ENCODE peak calls at places on chromosome 4, in five cellular contexts. One of them, this sample, is unnamed.

GRCh38 chr4:165248102-165248501 is 40.7 kb downstream of the KLHL2 start:
- DNase-seq in IMR-90: no peak
- DNase-seq in progenitor cell of endocrine pancreas: no peak
- DNase-seq in epithelial cell of esophagus: no peak
- DNase-seq in RWPE1: no peak
- DNase-seq in this sample: no peak

GRCh38 chr4:140947507-140947906 is 185.8 kb downstream of the RNF150 start:
- DNase-seq in IMR-90: no peak
- DNase-seq in progenitor cell of endocrine pancreas: no peak
- DNase-seq in epithelial cell of esophagus: peak
- DNase-seq in RWPE1: no peak
- DNase-seq in this sample: peak

GRCh38 chr4:186685744-186686143 is 37.9 kb downstream of the FAT1 start:
- DNase-seq in IMR-90: peak
- DNase-seq in progenitor cell of endocrine pancreas: no peak
- DNase-seq in epithelial cell of esophagus: peak
- DNase-seq in RWPE1: peak
- DNase-seq in this sample: peak

GRCh38 chr4:94500696-94501095 is 49.0 kb downstream of the PDLIM5 start:
- DNase-seq in IMR-90: no peak
- DNase-seq in progenitor cell of endocrine pancreas: no peak
- DNase-seq in epithelial cell of esophagus: no peak
- DNase-seq in RWPE1: no peak
- DNase-seq in this sample: no peak

GRCh38 chr4:173509031-173510001 is 20.7 kb downstream of the HAND2 start:
- DNase-seq in IMR-90: no peak
- DNase-seq in progenitor cell of endocrine pancreas: no peak
- DNase-seq in epithelial cell of esophagus: peak
- DNase-seq in RWPE1: no peak
- DNase-seq in this sample: no peak

GRCh38 chr4:3387943-3388348 is 53.8 kb upstream of the HGFAC start:
- DNase-seq in IMR-90: peak
- DNase-seq in progenitor cell of endocrine pancreas: no peak
- DNase-seq in epithelial cell of esophagus: peak
- DNase-seq in RWPE1: peak
- DNase-seq in this sample: peak

GRCh38 chr4:38034986-38035882 is 75.0 kb downstream of the PTTG2 start:
- DNase-seq in IMR-90: peak
- DNase-seq in progenitor cell of endocrine pancreas: no peak
- DNase-seq in epithelial cell of esophagus: peak
- DNase-seq in RWPE1: peak
- DNase-seq in this sample: peak

GRCh38 chr4:94256833-94257232 is 49.2 kb downstream of the SMARCAD1 start:
- DNase-seq in IMR-90: peak
- DNase-seq in progenitor cell of endocrine pancreas: no peak
- DNase-seq in epithelial cell of esophagus: no peak
- DNase-seq in RWPE1: no peak
- DNase-seq in this sample: peak

GRCh38 chr4:172202480-172203076 is 389.4 kb downstream of the GALNTL6 start:
- DNase-seq in IMR-90: peak
- DNase-seq in progenitor cell of endocrine pancreas: no peak
- DNase-seq in epithelial cell of esophagus: peak
- DNase-seq in RWPE1: peak
- DNase-seq in this sample: peak

GRCh38 chr4:26723216-26723615 is 137.4 kb upstream of the STIM2 start:
- DNase-seq in IMR-90: no peak
- DNase-seq in progenitor cell of endocrine pancreas: no peak
- DNase-seq in epithelial cell of esophagus: no peak
- DNase-seq in RWPE1: no peak
- DNase-seq in this sample: no peak

GRCh38 chr4:119477412-119478053 is 151.1 kb downstream of the PDE5A start:
- DNase-seq in IMR-90: peak
- DNase-seq in progenitor cell of endocrine pancreas: no peak
- DNase-seq in epithelial cell of esophagus: no peak
- DNase-seq in RWPE1: no peak
- DNase-seq in this sample: no peak

GRCh38 chr4:159060161-159060560 is 42.7 kb upstream of the RAPGEF2 start:
- DNase-seq in IMR-90: no peak
- DNase-seq in progenitor cell of endocrine pancreas: no peak
- DNase-seq in epithelial cell of esophagus: no peak
- DNase-seq in RWPE1: no peak
- DNase-seq in this sample: no peak

GRCh38 chr4:102345795-102346100 is 466 bp upstream of the SLC39A8 start:
- DNase-seq in IMR-90: no peak
- DNase-seq in progenitor cell of endocrine pancreas: no peak
- DNase-seq in epithelial cell of esophagus: no peak
- DNase-seq in RWPE1: no peak
- DNase-seq in this sample: no peak

GRCh38 chr4:39587881-39588280 is 50.8 kb downstream of the SMIM14 start:
- DNase-seq in IMR-90: peak
- DNase-seq in progenitor cell of endocrine pancreas: no peak
- DNase-seq in epithelial cell of esophagus: peak
- DNase-seq in RWPE1: no peak
- DNase-seq in this sample: no peak

DNA sequence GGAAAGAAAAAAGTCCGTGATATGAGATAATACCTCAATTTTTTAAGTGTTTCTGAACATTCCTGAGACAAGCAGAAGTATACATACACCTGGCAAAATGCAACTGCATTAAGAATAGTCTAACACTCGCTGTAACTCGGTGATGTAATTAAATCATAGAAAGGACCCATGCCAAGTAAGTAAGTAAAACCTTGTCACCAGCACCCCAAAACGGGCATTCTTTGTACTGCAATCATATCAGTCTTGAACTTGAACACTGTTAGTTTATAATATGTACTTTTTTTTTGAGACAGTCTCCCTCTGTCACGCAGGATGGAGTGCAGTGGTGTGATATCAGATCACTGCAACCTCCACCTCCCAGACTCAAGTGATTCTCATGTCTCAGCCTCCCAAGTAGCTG is 47.4 kb downstream of the SMIM14 start:
- DNase-seq in IMR-90: peak
- DNase-seq in progenitor cell of endocrine pancreas: no peak
- DNase-seq in epithelial cell of esophagus: peak
- DNase-seq in RWPE1: peak
- DNase-seq in this sample: peak
- TF ChIP-seq CTCF in IMR-90: peak
- TF ChIP-seq CTCF in progenitor cell of endocrine pancreas: no peak
- TF ChIP-seq CTCF in epithelial cell of esophagus: peak
- TF ChIP-seq CTCF in RWPE1: peak
- TF ChIP-seq CTCF in this sample: peak

GRCh38 chr4:121070696-121071639 is 1.4 kb downstream of the NDNF start:
- DNase-seq in IMR-90: no peak
- DNase-seq in progenitor cell of endocrine pancreas: peak
- DNase-seq in epithelial cell of esophagus: peak
- DNase-seq in RWPE1: peak
- DNase-seq in this sample: no peak
- TF ChIP-seq CTCF in IMR-90: no peak
- TF ChIP-seq CTCF in progenitor cell of endocrine pancreas: peak
- TF ChIP-seq CTCF in epithelial cell of esophagus: peak
- TF ChIP-seq CTCF in RWPE1: no peak
- TF ChIP-seq CTCF in this sample: no peak

GRCh38 chr4:31442236-31442635 is 722.1 kb downstream of the PCDH7 start:
- DNase-seq in IMR-90: no peak
- DNase-seq in progenitor cell of endocrine pancreas: no peak
- DNase-seq in epithelial cell of esophagus: no peak
- DNase-seq in RWPE1: no peak
- DNase-seq in this sample: no peak
- TF ChIP-seq CTCF in IMR-90: no peak
- TF ChIP-seq CTCF in progenitor cell of endocrine pancreas: no peak
- TF ChIP-seq CTCF in epithelial cell of esophagus: no peak
- TF ChIP-seq CTCF in RWPE1: no peak
- TF ChIP-seq CTCF in this sample: no peak

GRCh38 chr4:109184421-109184956 is 118.0 kb downstream of the COL25A1 start:
- DNase-seq in IMR-90: no peak
- DNase-seq in progenitor cell of endocrine pancreas: no peak
- DNase-seq in epithelial cell of esophagus: no peak
- DNase-seq in RWPE1: no peak
- DNase-seq in this sample: no peak
- TF ChIP-seq CTCF in IMR-90: no peak
- TF ChIP-seq CTCF in progenitor cell of endocrine pancreas: no peak
- TF ChIP-seq CTCF in epithelial cell of esophagus: no peak
- TF ChIP-seq CTCF in RWPE1: no peak
- TF ChIP-seq CTCF in this sample: no peak

GRCh38 chr4:19227701-19228100 is 1024.0 kb upstream of the SLIT2 start:
- DNase-seq in IMR-90: no peak
- DNase-seq in progenitor cell of endocrine pancreas: no peak
- DNase-seq in epithelial cell of esophagus: no peak
- DNase-seq in RWPE1: no peak
- DNase-seq in this sample: no peak

GRCh38 chr4:19224820-19225219 is 1026.9 kb upstream of the SLIT2 start:
- DNase-seq in IMR-90: peak
- DNase-seq in progenitor cell of endocrine pancreas: no peak
- DNase-seq in epithelial cell of esophagus: peak
- DNase-seq in RWPE1: no peak
- DNase-seq in this sample: peak
- TF ChIP-seq CTCF in IMR-90: peak
- TF ChIP-seq CTCF in progenitor cell of endocrine pancreas: peak
- TF ChIP-seq CTCF in epithelial cell of esophagus: peak
- TF ChIP-seq CTCF in RWPE1: peak
- TF ChIP-seq CTCF in this sample: peak

DNA sequence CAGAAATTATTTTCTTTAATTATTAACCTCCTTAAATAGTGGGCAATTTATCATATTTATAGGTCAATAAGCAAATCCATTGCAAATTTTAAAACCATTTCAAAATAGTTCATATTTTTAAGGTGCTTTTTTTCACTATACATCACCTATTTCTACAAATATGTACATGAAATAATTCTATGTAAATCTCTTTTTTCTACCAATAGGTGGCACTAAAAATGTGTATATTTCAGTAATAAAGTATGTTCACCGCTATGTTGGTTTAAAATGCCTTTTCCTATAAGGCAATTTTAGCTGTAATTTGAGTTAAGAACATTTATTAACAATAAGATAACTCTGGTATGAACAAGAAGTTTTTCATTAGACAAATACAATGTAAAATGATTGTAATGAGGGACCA is 672.2 kb downstream of the KCTD8 start:
- DNase-seq in IMR-90: peak
- DNase-seq in progenitor cell of endocrine pancreas: no peak
- DNase-seq in epithelial cell of esophagus: peak
- DNase-seq in RWPE1: peak
- DNase-seq in this sample: peak
- TF ChIP-seq CTCF in IMR-90: peak
- TF ChIP-seq CTCF in progenitor cell of endocrine pancreas: peak
- TF ChIP-seq CTCF in epithelial cell of esophagus: peak
- TF ChIP-seq CTCF in RWPE1: peak
- TF ChIP-seq CTCF in this sample: peak